ENCODE peak calls at places on chromosomes 6 and 20, in seven cellular contexts. One of them, this sample, is unnamed.

GRCh38 chr6:26597389-26597766 is 625 bp downstream of the ABT1 start:
- DNase-seq in AG04450: no peak
- DNase-seq in left ventricle myocardium inferior: no peak
- DNase-seq in psoas muscle: no peak
- DNase-seq in CD4-positive, CD25-positive, alpha-beta regulatory T cell: no peak
- DNase-seq in aorta: no peak
- DNase-seq in tibial nerve: no peak
- DNase-seq in this sample: no peak

GRCh38 chr6:44422534-44422933 is 35.0 kb downstream of the CDC5L start:
- DNase-seq in CD4-positive, CD25-positive, alpha-beta regulatory T cell: no peak
- DNase-seq in aorta: no peak
- DNase-seq in tibial nerve: no peak
- DNase-seq in AG04450: no peak
- DNase-seq in psoas muscle: no peak
- DNase-seq in left ventricle myocardium inferior: no peak
- DNase-seq in this sample: no peak

GRCh38 chr6:16267428-16268263 is 29.3 kb downstream of the GMPR start:
- DNase-seq in aorta: no peak
- DNase-seq in psoas muscle: no peak
- DNase-seq in left ventricle myocardium inferior: no peak
- DNase-seq in CD4-positive, CD25-positive, alpha-beta regulatory T cell: no peak
- DNase-seq in AG04450: no peak
- DNase-seq in tibial nerve: no peak
- DNase-seq in this sample: no peak

GRCh38 chr20:46622125-46622524 is 29.1 kb downstream of the SLC13A3 start:
- DNase-seq in CD4-positive, CD25-positive, alpha-beta regulatory T cell: no peak
- DNase-seq in aorta: no peak
- DNase-seq in psoas muscle: no peak
- DNase-seq in AG04450: no peak
- DNase-seq in left ventricle myocardium inferior: no peak
- DNase-seq in tibial nerve: no peak
- DNase-seq in this sample: no peak

GRCh38 chr6:70221025-70221714 is 81.7 kb downstream of the COL9A1 start:
- DNase-seq in aorta: no peak
- DNase-seq in CD4-positive, CD25-positive, alpha-beta regulatory T cell: no peak
- DNase-seq in AG04450: no peak
- DNase-seq in psoas muscle: no peak
- DNase-seq in tibial nerve: no peak
- DNase-seq in left ventricle myocardium inferior: no peak
- DNase-seq in this sample: no peak

GRCh38 chr6:10221186-10221585 is 193.7 kb downstream of the TFAP2A start:
- DNase-seq in aorta: no peak
- DNase-seq in left ventricle myocardium inferior: no peak
- DNase-seq in tibial nerve: no peak
- DNase-seq in CD4-positive, CD25-positive, alpha-beta regulatory T cell: no peak
- DNase-seq in AG04450: no peak
- DNase-seq in psoas muscle: no peak
- DNase-seq in this sample: no peak

GRCh38 chr20:41483553-41483930 is 116.9 kb upstream of the EMILIN3 start:
- DNase-seq in left ventricle myocardium inferior: no peak
- DNase-seq in tibial nerve: no peak
- DNase-seq in aorta: no peak
- DNase-seq in AG04450: no peak
- DNase-seq in CD4-positive, CD25-positive, alpha-beta regulatory T cell: no peak
- DNase-seq in psoas muscle: no peak
- DNase-seq in this sample: no peak

GRCh38 chr6:228881-229651 is 63.2 kb upstream of the DUSP22 start:
- DNase-seq in aorta: no peak
- DNase-seq in psoas muscle: no peak
- DNase-seq in tibial nerve: no peak
- DNase-seq in CD4-positive, CD25-positive, alpha-beta regulatory T cell: no peak
- DNase-seq in AG04450: no peak
- DNase-seq in left ventricle myocardium inferior: no peak
- DNase-seq in this sample: no peak

GRCh38 chr6:121944361-121944760 is 455.1 kb upstream of the HSF2 start:
- DNase-seq in tibial nerve: no peak
- DNase-seq in aorta: no peak
- DNase-seq in psoas muscle: no peak
- DNase-seq in AG04450: no peak
- DNase-seq in CD4-positive, CD25-positive, alpha-beta regulatory T cell: no peak
- DNase-seq in left ventricle myocardium inferior: no peak
- DNase-seq in this sample: no peak

GRCh38 chr6:34025112-34025807 is 120.6 kb downstream of the GRM4 start:
- DNase-seq in aorta: no peak
- DNase-seq in AG04450: no peak
- DNase-seq in CD4-positive, CD25-positive, alpha-beta regulatory T cell: no peak
- DNase-seq in tibial nerve: no peak
- DNase-seq in psoas muscle: no peak
- DNase-seq in left ventricle myocardium inferior: no peak
- DNase-seq in this sample: no peak

GRCh38 chr20:51492167-51493092 is 50.1 kb downstream of the NFATC2 start:
- DNase-seq in AG04450: no peak
- DNase-seq in CD4-positive, CD25-positive, alpha-beta regulatory T cell: no peak
- DNase-seq in aorta: peak
- DNase-seq in psoas muscle: peak
- DNase-seq in left ventricle myocardium inferior: peak
- DNase-seq in tibial nerve: peak
- DNase-seq in this sample: no peak

GRCh38 chr20:56371977-56372376 is 13.2 kb downstream of the FAM210B start:
- DNase-seq in AG04450: no peak
- DNase-seq in CD4-positive, CD25-positive, alpha-beta regulatory T cell: no peak
- DNase-seq in aorta: no peak
- DNase-seq in left ventricle myocardium inferior: no peak
- DNase-seq in psoas muscle: no peak
- DNase-seq in tibial nerve: no peak
- DNase-seq in this sample: no peak

GRCh38 chr6:15152720-15153119 is 93.1 kb upstream of the JARID2 start:
- DNase-seq in aorta: no peak
- DNase-seq in left ventricle myocardium inferior: no peak
- DNase-seq in psoas muscle: no peak
- DNase-seq in tibial nerve: no peak
- DNase-seq in CD4-positive, CD25-positive, alpha-beta regulatory T cell: no peak
- DNase-seq in AG04450: no peak
- DNase-seq in this sample: no peak

GRCh38 chr6:133814797-133815196 is 74.1 kb upstream of the TCF21 start:
- DNase-seq in aorta: peak
- DNase-seq in left ventricle myocardium inferior: no peak
- DNase-seq in AG04450: no peak
- DNase-seq in tibial nerve: peak
- DNase-seq in psoas muscle: no peak
- DNase-seq in CD4-positive, CD25-positive, alpha-beta regulatory T cell: no peak
- DNase-seq in this sample: no peak

GRCh38 chr20:5073154-5074049 is 46.4 kb downstream of the PCNA start:
- DNase-seq in aorta: peak
- DNase-seq in psoas muscle: peak
- DNase-seq in tibial nerve: peak
- DNase-seq in left ventricle myocardium inferior: peak
- DNase-seq in AG04450: no peak
- DNase-seq in CD4-positive, CD25-positive, alpha-beta regulatory T cell: no peak
- DNase-seq in this sample: peak

GRCh38 chr20:6265204-6265904 is 142.5 kb upstream of the FERMT1 start:
- DNase-seq in left ventricle myocardium inferior: no peak
- DNase-seq in AG04450: peak
- DNase-seq in psoas muscle: no peak
- DNase-seq in tibial nerve: peak
- DNase-seq in CD4-positive, CD25-positive, alpha-beta regulatory T cell: no peak
- DNase-seq in aorta: no peak
- DNase-seq in this sample: no peak

GRCh38 chr6:84847349-84848160 is 83.2 kb upstream of the TBX18 start:
- DNase-seq in aorta: no peak
- DNase-seq in psoas muscle: no peak
- DNase-seq in CD4-positive, CD25-positive, alpha-beta regulatory T cell: no peak
- DNase-seq in tibial nerve: no peak
- DNase-seq in left ventricle myocardium inferior: no peak
- DNase-seq in AG04450: no peak
- DNase-seq in this sample: no peak

GRCh38 chr6:150600302-150601017 is 775 bp downstream of the PLEKHG1 start:
- DNase-seq in left ventricle myocardium inferior: peak
- DNase-seq in CD4-positive, CD25-positive, alpha-beta regulatory T cell: peak
- DNase-seq in aorta: peak
- DNase-seq in tibial nerve: peak
- DNase-seq in AG04450: no peak
- DNase-seq in psoas muscle: peak
- DNase-seq in this sample: peak

GRCh38 chr6:150598401-150598800 is 1.3 kb upstream of the PLEKHG1 start:
- DNase-seq in tibial nerve: no peak
- DNase-seq in left ventricle myocardium inferior: no peak
- DNase-seq in CD4-positive, CD25-positive, alpha-beta regulatory T cell: no peak
- DNase-seq in aorta: no peak
- DNase-seq in AG04450: no peak
- DNase-seq in psoas muscle: no peak
- DNase-seq in this sample: no peak

GRCh38 chr6:150599199-150600002 is at the start of gene PLEKHG1:
- DNase-seq in AG04450: no peak
- DNase-seq in aorta: peak
- DNase-seq in tibial nerve: peak
- DNase-seq in CD4-positive, CD25-positive, alpha-beta regulatory T cell: peak
- DNase-seq in psoas muscle: peak
- DNase-seq in left ventricle myocardium inferior: peak
- DNase-seq in this sample: no peak

GRCh38 chr6:150598858-150599198 is 857 bp upstream of the PLEKHG1 start:
- DNase-seq in left ventricle myocardium inferior: no peak
- DNase-seq in aorta: no peak
- DNase-seq in psoas muscle: no peak
- DNase-seq in tibial nerve: no peak
- DNase-seq in AG04450: no peak
- DNase-seq in CD4-positive, CD25-positive, alpha-beta regulatory T cell: no peak
- DNase-seq in this sample: no peak

DNA sequence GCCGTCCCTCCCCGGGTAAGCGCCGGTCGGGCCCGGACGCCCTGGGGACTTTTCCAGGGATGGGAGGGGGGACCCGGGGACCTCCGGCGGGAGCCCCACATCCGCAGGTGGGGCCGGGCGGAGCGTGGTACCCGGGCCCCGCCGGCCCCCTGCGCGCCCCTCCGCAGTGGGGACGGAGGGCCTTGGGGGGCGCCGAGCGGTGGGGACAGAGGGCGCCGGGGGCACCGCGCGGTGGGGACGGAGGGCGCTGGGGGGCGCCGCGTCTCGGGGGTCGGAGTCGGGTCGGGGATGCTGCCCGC is 267 bp downstream of the PLEKHG1 start:
- DNase-seq in aorta: no peak
- DNase-seq in AG04450: no peak
- DNase-seq in left ventricle myocardium inferior: no peak
- DNase-seq in psoas muscle: no peak
- DNase-seq in CD4-positive, CD25-positive, alpha-beta regulatory T cell: no peak
- DNase-seq in tibial nerve: no peak
- DNase-seq in this sample: no peak
- H3K4me3 ChIP-seq in aorta: peak
- H3K4me3 ChIP-seq in AG04450: peak
- H3K4me3 ChIP-seq in left ventricle myocardium inferior: peak
- H3K4me3 ChIP-seq in psoas muscle: peak
- H3K4me3 ChIP-seq in CD4-positive, CD25-positive, alpha-beta regulatory T cell: no peak
- H3K4me3 ChIP-seq in tibial nerve: peak
- H3K4me3 ChIP-seq in this sample: peak

GRCh38 chr6:75348882-75349261 is 64.3 kb upstream of the TMEM30A start:
- DNase-seq in left ventricle myocardium inferior: no peak
- DNase-seq in AG04450: no peak
- DNase-seq in tibial nerve: no peak
- DNase-seq in CD4-positive, CD25-positive, alpha-beta regulatory T cell: no peak
- DNase-seq in psoas muscle: no peak
- DNase-seq in aorta: no peak
- DNase-seq in this sample: no peak
- H3K4me3 ChIP-seq in left ventricle myocardium inferior: peak
- H3K4me3 ChIP-seq in AG04450: no peak
- H3K4me3 ChIP-seq in tibial nerve: peak
- H3K4me3 ChIP-seq in CD4-positive, CD25-positive, alpha-beta regulatory T cell: no peak
- H3K4me3 ChIP-seq in psoas muscle: peak
- H3K4me3 ChIP-seq in aorta: no peak
- H3K4me3 ChIP-seq in this sample: peak

DNA sequence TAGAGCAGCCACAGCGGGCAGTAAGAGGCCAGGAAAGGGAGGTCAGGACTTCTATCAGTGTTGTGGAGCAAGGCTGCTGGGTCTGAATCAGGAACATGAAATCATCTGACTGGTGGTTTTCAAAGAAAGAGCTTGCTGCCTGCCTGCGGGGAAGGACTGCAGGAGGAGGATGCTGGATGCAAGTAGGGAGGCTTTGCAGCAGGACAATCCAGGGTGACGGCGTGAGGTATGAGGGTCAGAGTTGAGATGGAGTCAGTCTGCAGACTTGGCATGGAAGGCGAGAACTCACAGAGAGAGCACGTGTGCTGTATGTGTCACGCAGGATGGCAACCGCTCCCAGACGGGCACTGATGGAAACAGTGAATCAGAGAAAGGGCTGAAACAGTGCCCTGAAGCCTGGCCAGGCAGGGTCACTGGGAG is 59.2 kb upstream of the CD93 start:
- DNase-seq in CD4-positive, CD25-positive, alpha-beta regulatory T cell: no peak
- DNase-seq in aorta: peak
- DNase-seq in tibial nerve: no peak
- DNase-seq in left ventricle myocardium inferior: no peak
- DNase-seq in AG04450: no peak
- DNase-seq in psoas muscle: peak
- DNase-seq in this sample: no peak
- H3K4me3 ChIP-seq in CD4-positive, CD25-positive, alpha-beta regulatory T cell: no peak
- H3K4me3 ChIP-seq in aorta: no peak
- H3K4me3 ChIP-seq in tibial nerve: no peak
- H3K4me3 ChIP-seq in left ventricle myocardium inferior: no peak
- H3K4me3 ChIP-seq in AG04450: no peak
- H3K4me3 ChIP-seq in psoas muscle: no peak
- H3K4me3 ChIP-seq in this sample: no peak

GRCh38 chr20:21365771-21366170 is 31.6 kb downstream of the NKX2-4 start:
- DNase-seq in CD4-positive, CD25-positive, alpha-beta regulatory T cell: no peak
- DNase-seq in tibial nerve: no peak
- DNase-seq in AG04450: no peak
- DNase-seq in aorta: no peak
- DNase-seq in psoas muscle: no peak
- DNase-seq in left ventricle myocardium inferior: no peak
- DNase-seq in this sample: no peak

GRCh38 chr20:21368791-21369190 is 28.5 kb downstream of the NKX2-4 start:
- DNase-seq in CD4-positive, CD25-positive, alpha-beta regulatory T cell: no peak
- DNase-seq in tibial nerve: no peak
- DNase-seq in left ventricle myocardium inferior: no peak
- DNase-seq in aorta: no peak
- DNase-seq in AG04450: no peak
- DNase-seq in psoas muscle: no peak
- DNase-seq in this sample: no peak

GRCh38 chr20:21372016-21372415 is 25.3 kb downstream of the NKX2-4 start:
- DNase-seq in psoas muscle: no peak
- DNase-seq in left ventricle myocardium inferior: no peak
- DNase-seq in aorta: no peak
- DNase-seq in CD4-positive, CD25-positive, alpha-beta regulatory T cell: no peak
- DNase-seq in tibial nerve: no peak
- DNase-seq in AG04450: no peak
- DNase-seq in this sample: no peak

GRCh38 chr20:21373436-21373835 is 23.9 kb downstream of the NKX2-4 start:
- DNase-seq in CD4-positive, CD25-positive, alpha-beta regulatory T cell: no peak
- DNase-seq in aorta: no peak
- DNase-seq in psoas muscle: no peak
- DNase-seq in tibial nerve: no peak
- DNase-seq in left ventricle myocardium inferior: no peak
- DNase-seq in AG04450: no peak
- DNase-seq in this sample: no peak

DNA sequence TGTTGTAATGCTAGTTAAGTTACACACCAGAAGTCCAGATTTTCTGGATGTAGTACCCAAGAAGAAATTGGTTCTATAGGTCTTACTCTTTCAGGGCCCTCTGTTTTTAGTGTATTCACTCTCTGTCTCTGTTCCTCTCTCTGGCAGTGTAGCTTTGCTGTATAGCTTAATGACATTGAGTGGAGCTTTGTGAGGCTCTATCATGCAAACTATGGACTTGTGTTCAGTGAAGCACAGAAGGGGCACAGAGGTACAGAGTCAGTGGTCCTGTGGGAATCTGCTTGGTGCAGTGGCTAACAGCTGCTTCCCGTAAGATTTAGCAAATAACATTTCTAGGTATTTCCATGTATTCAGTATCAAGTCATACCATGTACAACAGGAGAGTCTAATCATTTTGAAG is 26.1 kb downstream of the NKX2-4 start:
- DNase-seq in tibial nerve: no peak
- DNase-seq in left ventricle myocardium inferior: no peak
- DNase-seq in aorta: no peak
- DNase-seq in psoas muscle: no peak
- DNase-seq in AG04450: no peak
- DNase-seq in CD4-positive, CD25-positive, alpha-beta regulatory T cell: no peak
- DNase-seq in this sample: no peak
- H3K4me3 ChIP-seq in tibial nerve: no peak
- H3K4me3 ChIP-seq in left ventricle myocardium inferior: no peak
- H3K4me3 ChIP-seq in aorta: no peak
- H3K4me3 ChIP-seq in psoas muscle: no peak
- H3K4me3 ChIP-seq in AG04450: no peak
- H3K4me3 ChIP-seq in CD4-positive, CD25-positive, alpha-beta regulatory T cell: no peak
- H3K4me3 ChIP-seq in this sample: no peak

This sample was measured in dorsolateral prefrontal cortex.